ENCODE peak calls at places on chromosomes 11 and 22, in six cellular contexts. One of them, this sample, is unnamed.

GRCh38 chr11:61057615-61058014 is 44.7 kb upstream of the CD5 start:
- DNase-seq in left ventricle myocardium inferior: no peak
- DNase-seq in right atrium auricular region: no peak
- DNase-seq in GM12864: no peak
- DNase-seq in colonic mucosa: no peak
- DNase-seq in cardiac muscle cell: no peak
- DNase-seq in this sample: no peak

GRCh38 chr22:22728382-22728781 is 84.0 kb downstream of the GGTLC2 start:
- DNase-seq in left ventricle myocardium inferior: no peak
- DNase-seq in right atrium auricular region: no peak
- DNase-seq in GM12864: no peak
- DNase-seq in colonic mucosa: no peak
- DNase-seq in cardiac muscle cell: peak
- DNase-seq in this sample: no peak

GRCh38 chr11:118009821-118010737 is 23.9 kb downstream of the IL10RA start:
- DNase-seq in left ventricle myocardium inferior: no peak
- DNase-seq in right atrium auricular region: peak
- DNase-seq in GM12864: no peak
- DNase-seq in colonic mucosa: no peak
- DNase-seq in cardiac muscle cell: no peak
- DNase-seq in this sample: no peak

GRCh38 chr11:23846902-23847422 is 649.9 kb upstream of the LUZP2 start:
- DNase-seq in left ventricle myocardium inferior: no peak
- DNase-seq in right atrium auricular region: no peak
- DNase-seq in GM12864: no peak
- DNase-seq in colonic mucosa: no peak
- DNase-seq in cardiac muscle cell: peak
- DNase-seq in this sample: no peak

GRCh38 chr11:7689239-7689638 is 15.9 kb upstream of the CYB5R2 start:
- DNase-seq in left ventricle myocardium inferior: no peak
- DNase-seq in right atrium auricular region: no peak
- DNase-seq in GM12864: no peak
- DNase-seq in colonic mucosa: no peak
- DNase-seq in cardiac muscle cell: no peak
- DNase-seq in this sample: no peak

GRCh38 chr11:43507171-43507570 is 148.5 kb downstream of the TTC17 start:
- DNase-seq in left ventricle myocardium inferior: no peak
- DNase-seq in right atrium auricular region: peak
- DNase-seq in GM12864: no peak
- DNase-seq in colonic mucosa: no peak
- DNase-seq in cardiac muscle cell: no peak
- DNase-seq in this sample: no peak

GRCh38 chr11:15629690-15630321 is 515.1 kb downstream of the INSC start:
- DNase-seq in left ventricle myocardium inferior: peak
- DNase-seq in right atrium auricular region: no peak
- DNase-seq in GM12864: no peak
- DNase-seq in colonic mucosa: peak
- DNase-seq in cardiac muscle cell: peak
- DNase-seq in this sample: no peak

GRCh38 chr11:60925685-60926267 is 1.5 kb downstream of the TMEM132A start:
- DNase-seq in left ventricle myocardium inferior: no peak
- DNase-seq in right atrium auricular region: no peak
- DNase-seq in GM12864: no peak
- DNase-seq in colonic mucosa: no peak
- DNase-seq in cardiac muscle cell: peak
- DNase-seq in this sample: no peak

GRCh38 chr11:15493921-15494630 is 379.4 kb downstream of the INSC start:
- DNase-seq in left ventricle myocardium inferior: no peak
- DNase-seq in right atrium auricular region: no peak
- DNase-seq in GM12864: no peak
- DNase-seq in colonic mucosa: no peak
- DNase-seq in cardiac muscle cell: peak
- DNase-seq in this sample: no peak

GRCh38 chr11:101241160-101241795 is 111.7 kb upstream of the PGR start:
- DNase-seq in left ventricle myocardium inferior: no peak
- DNase-seq in right atrium auricular region: no peak
- DNase-seq in GM12864: no peak
- DNase-seq in colonic mucosa: no peak
- DNase-seq in cardiac muscle cell: no peak
- DNase-seq in this sample: no peak

GRCh38 chr11:79117488-79117887 is 323.3 kb downstream of the TENM4 start:
- DNase-seq in left ventricle myocardium inferior: no peak
- DNase-seq in right atrium auricular region: no peak
- DNase-seq in GM12864: no peak
- DNase-seq in colonic mucosa: no peak
- DNase-seq in cardiac muscle cell: no peak
- DNase-seq in this sample: no peak

GRCh38 chr22:24133187-24133965 is 47.9 kb upstream of the SUSD2 start:
- DNase-seq in left ventricle myocardium inferior: peak
- DNase-seq in right atrium auricular region: no peak
- DNase-seq in GM12864: no peak
- DNase-seq in colonic mucosa: no peak
- DNase-seq in cardiac muscle cell: peak
- DNase-seq in this sample: peak

GRCh38 chr11:38718049-38718448 is 2120.0 kb upstream of the RAG2 start:
- DNase-seq in left ventricle myocardium inferior: no peak
- DNase-seq in right atrium auricular region: no peak
- DNase-seq in GM12864: no peak
- DNase-seq in colonic mucosa: no peak
- DNase-seq in cardiac muscle cell: no peak
- DNase-seq in this sample: no peak

GRCh38 chr22:39904864-39905263 is 4.0 kb downstream of the GRAP2 start:
- DNase-seq in left ventricle myocardium inferior: no peak
- DNase-seq in right atrium auricular region: no peak
- DNase-seq in GM12864: no peak
- DNase-seq in colonic mucosa: no peak
- DNase-seq in cardiac muscle cell: no peak
- DNase-seq in this sample: no peak

GRCh38 chr11:66467034-66467659 is 442 bp downstream of the PELI3 start:
- DNase-seq in left ventricle myocardium inferior: no peak
- DNase-seq in right atrium auricular region: no peak
- DNase-seq in GM12864: no peak
- DNase-seq in colonic mucosa: peak
- DNase-seq in cardiac muscle cell: peak
- DNase-seq in this sample: peak

GRCh38 chr11:17890333-17890732 is 122.5 kb downstream of the SERGEF start:
- DNase-seq in left ventricle myocardium inferior: no peak
- DNase-seq in right atrium auricular region: no peak
- DNase-seq in GM12864: no peak
- DNase-seq in colonic mucosa: no peak
- DNase-seq in cardiac muscle cell: no peak
- DNase-seq in this sample: no peak

GRCh38 chr22:28063656-28064055 is 144.6 kb upstream of the PITPNB start:
- DNase-seq in left ventricle myocardium inferior: no peak
- DNase-seq in right atrium auricular region: no peak
- DNase-seq in GM12864: no peak
- DNase-seq in colonic mucosa: no peak
- DNase-seq in cardiac muscle cell: no peak
- DNase-seq in this sample: no peak

GRCh38 chr11:36309779-36310178 is 13.7 kb downstream of the PRR5L start:
- DNase-seq in left ventricle myocardium inferior: no peak
- DNase-seq in right atrium auricular region: no peak
- DNase-seq in GM12864: no peak
- DNase-seq in colonic mucosa: no peak
- DNase-seq in cardiac muscle cell: no peak
- DNase-seq in this sample: no peak

GRCh38 chr11:77371646-77372045 is 70.2 kb upstream of the GDPD4 start:
- DNase-seq in left ventricle myocardium inferior: no peak
- DNase-seq in right atrium auricular region: no peak
- DNase-seq in GM12864: no peak
- DNase-seq in colonic mucosa: no peak
- DNase-seq in cardiac muscle cell: no peak
- DNase-seq in this sample: no peak

GRCh38 chr11:108587109-108587508 is 6.5 kb downstream of the EXPH5 start:
- DNase-seq in left ventricle myocardium inferior: no peak
- DNase-seq in right atrium auricular region: no peak
- DNase-seq in GM12864: no peak
- DNase-seq in colonic mucosa: no peak
- DNase-seq in cardiac muscle cell: no peak
- DNase-seq in this sample: no peak

GRCh38 chr22:29907753-29908515 is 25.0 kb downstream of the MTMR3 start:
- DNase-seq in left ventricle myocardium inferior: peak
- DNase-seq in right atrium auricular region: peak
- DNase-seq in GM12864: no peak
- DNase-seq in colonic mucosa: peak
- DNase-seq in cardiac muscle cell: peak
- DNase-seq in this sample: peak

GRCh38 chr11:79352304-79352703 is 88.5 kb downstream of the TENM4 start:
- DNase-seq in left ventricle myocardium inferior: no peak
- DNase-seq in right atrium auricular region: no peak
- DNase-seq in GM12864: no peak
- DNase-seq in colonic mucosa: no peak
- DNase-seq in cardiac muscle cell: no peak
- DNase-seq in this sample: no peak

GRCh38 chr11:26778000-26778757 is 56.3 kb upstream of the SLC5A12 start:
- DNase-seq in left ventricle myocardium inferior: no peak
- DNase-seq in right atrium auricular region: no peak
- DNase-seq in GM12864: no peak
- DNase-seq in colonic mucosa: no peak
- DNase-seq in cardiac muscle cell: peak
- DNase-seq in this sample: peak

GRCh38 chr11:74721479-74721835 is 9.8 kb downstream of the CHRDL2 start:
- DNase-seq in left ventricle myocardium inferior: no peak
- DNase-seq in right atrium auricular region: no peak
- DNase-seq in GM12864: no peak
- DNase-seq in colonic mucosa: no peak
- DNase-seq in cardiac muscle cell: no peak
- DNase-seq in this sample: no peak

GRCh38 chr11:74989269-74989655 is 529 bp downstream of the NEU3 start:
- DNase-seq in left ventricle myocardium inferior: no peak
- DNase-seq in right atrium auricular region: no peak
- DNase-seq in GM12864: no peak
- DNase-seq in colonic mucosa: peak
- DNase-seq in cardiac muscle cell: no peak
- DNase-seq in this sample: no peak

DNA sequence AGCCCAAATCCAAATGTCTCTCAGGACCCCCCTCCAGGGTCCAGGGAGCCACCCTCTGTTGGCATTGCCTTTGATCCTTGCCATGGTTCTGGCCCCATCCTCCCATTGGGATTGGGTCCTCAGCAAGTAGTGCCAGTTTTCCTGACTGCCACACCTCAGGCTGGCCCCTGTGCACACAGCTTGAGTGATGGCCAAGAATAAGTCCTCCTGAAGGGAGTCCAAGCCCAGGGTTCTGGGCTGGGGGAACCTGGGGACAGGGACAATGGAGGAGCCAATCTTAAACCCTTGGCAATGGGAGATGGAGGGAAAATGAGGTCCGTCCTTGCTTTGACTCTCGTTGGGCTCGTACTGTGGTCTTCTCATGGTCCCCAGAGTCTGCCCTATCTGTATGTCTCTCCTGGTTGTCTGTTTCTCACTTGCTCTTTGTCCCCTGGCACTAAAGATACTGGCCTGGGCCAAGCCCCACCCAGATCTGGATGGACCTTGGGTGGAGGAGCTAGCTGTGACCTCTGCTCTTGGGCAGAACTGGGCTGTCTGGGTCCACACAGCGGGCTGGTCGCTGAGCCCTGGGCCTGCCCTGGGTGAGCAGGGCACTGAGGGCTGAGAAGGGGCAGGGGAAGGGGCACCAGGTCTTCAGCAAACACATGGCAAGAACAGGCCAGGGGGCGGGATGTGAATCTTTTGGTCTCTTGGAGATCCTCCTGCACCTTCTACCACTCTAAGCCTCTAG is 2.9 kb downstream of the SOX10 start:
- DNase-seq in left ventricle myocardium inferior: no peak
- DNase-seq in right atrium auricular region: no peak
- DNase-seq in GM12864: no peak
- DNase-seq in colonic mucosa: peak
- DNase-seq in cardiac muscle cell: no peak
- DNase-seq in this sample: no peak
- H3K4me3 ChIP-seq in left ventricle myocardium inferior: peak
- H3K4me3 ChIP-seq in right atrium auricular region: no peak
- H3K4me3 ChIP-seq in GM12864: no peak
- H3K4me3 ChIP-seq in colonic mucosa: no peak
- H3K4me3 ChIP-seq in cardiac muscle cell: no peak
- H3K4me3 ChIP-seq in this sample: no peak

GRCh38 chr22:38446018-38446601 is 8.9 kb downstream of the KCNJ4 start:
- DNase-seq in left ventricle myocardium inferior: no peak
- DNase-seq in right atrium auricular region: no peak
- DNase-seq in GM12864: no peak
- DNase-seq in colonic mucosa: no peak
- DNase-seq in cardiac muscle cell: no peak
- DNase-seq in this sample: no peak
- TF ChIP-seq CTCF in left ventricle myocardium inferior: no peak
- TF ChIP-seq CTCF in right atrium auricular region: no peak
- TF ChIP-seq CTCF in GM12864: no peak
- TF ChIP-seq CTCF in colonic mucosa: no peak
- TF ChIP-seq CTCF in cardiac muscle cell: no peak
- TF ChIP-seq CTCF in this sample: no peak

DNA sequence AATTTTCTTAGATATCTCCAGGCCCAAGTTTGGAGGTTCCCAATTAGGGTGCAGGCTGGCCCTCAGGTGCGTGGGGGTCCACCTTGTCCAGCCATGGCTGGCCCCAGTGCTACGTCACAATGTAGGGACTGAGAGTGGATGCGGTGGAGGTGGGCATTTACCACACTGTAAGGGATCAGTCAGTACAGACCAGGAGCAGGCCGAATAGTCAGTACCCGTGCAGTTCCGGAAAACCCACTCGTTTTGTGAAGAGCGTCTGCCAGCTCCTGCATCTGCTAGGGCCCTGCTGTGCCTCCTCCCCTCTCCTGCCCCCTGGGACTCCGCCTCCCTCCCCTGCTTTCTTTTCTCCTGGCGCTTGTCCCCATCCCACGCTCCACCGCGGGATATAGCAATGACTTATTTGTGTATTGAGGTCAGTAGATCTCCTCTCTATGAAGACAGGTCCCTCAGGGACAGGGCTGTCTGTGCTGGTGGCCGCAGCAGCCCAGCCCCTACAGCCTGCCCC is 50.4 kb upstream of the SEPTIN5 start:
- DNase-seq in left ventricle myocardium inferior: peak
- DNase-seq in right atrium auricular region: no peak
- DNase-seq in GM12864: no peak
- DNase-seq in colonic mucosa: no peak
- DNase-seq in cardiac muscle cell: peak
- DNase-seq in this sample: peak
- H3K4me3 ChIP-seq in left ventricle myocardium inferior: peak
- H3K4me3 ChIP-seq in right atrium auricular region: no peak
- H3K4me3 ChIP-seq in GM12864: no peak
- H3K4me3 ChIP-seq in colonic mucosa: no peak
- H3K4me3 ChIP-seq in cardiac muscle cell: no peak
- H3K4me3 ChIP-seq in this sample: no peak

GRCh38 chr11:121762820-121763219 is 310.1 kb upstream of the SORL1-AS1 start:
- DNase-seq in left ventricle myocardium inferior: peak
- DNase-seq in right atrium auricular region: no peak
- DNase-seq in GM12864: no peak
- DNase-seq in colonic mucosa: no peak
- DNase-seq in cardiac muscle cell: peak
- DNase-seq in this sample: peak
- TF ChIP-seq CTCF in left ventricle myocardium inferior: no peak
- TF ChIP-seq CTCF in right atrium auricular region: no peak
- TF ChIP-seq CTCF in GM12864: no peak
- TF ChIP-seq CTCF in colonic mucosa: no peak
- TF ChIP-seq CTCF in cardiac muscle cell: no peak
- TF ChIP-seq CTCF in this sample: peak

This sample was measured in AG10803.